ENCODE peak calls at places on chromosomes 4 and X, in five cellular contexts. A, R, H, S and Z are unnamed samples.

GRCh38 chr4:118712872-118713271 is 27.7 kb downstream of the METTL14 start:
- DNase-seq in A (peak; percentile 67), R (no peak), H (no peak), S (no peak), Z (no peak)

GRCh38 chr4:15011166-15011565 is 8.9 kb downstream of the CPEB2 start:
- DNase-seq in A (no peak), R (no peak), H (no peak), S (no peak), Z (no peak)

GRCh38 chr4:181258569-181258968 is 984.6 kb upstream of the TENM3 start:
- DNase-seq in A (no peak), R (no peak), H (no peak), S (no peak), Z (no peak)

GRCh38 chr4:1491630-1492457 is 85.6 kb upstream of the NKX1-1 start:
- DNase-seq in A (no peak), R (no peak), H (no peak), S (peak; percentile 7), Z (no peak)

GRCh38 chrX:129808163-129808828 is 28.5 kb downstream of the SASH3 start:
- DNase-seq in A (no peak), R (no peak), H (no peak), S (no peak), Z (no peak)

GRCh38 chrX:13428055-13428786 is 108.4 kb upstream of the ATXN3L start:
- DNase-seq in A (peak; percentile 72), R (no peak), H (peak; percentile 24), S (no peak), Z (no peak)

GRCh38 chr4:85707591-85707990 is 232.6 kb downstream of the ARHGAP24 start:
- DNase-seq in A (no peak), R (no peak), H (no peak), S (no peak), Z (no peak)

GRCh38 chr4:38601244-38601915 is 62.6 kb upstream of the KLF3 start:
- DNase-seq in A (peak; percentile 63), R (no peak), H (no peak), S (no peak), Z (no peak)

GRCh38 chr4:127788517-127788916 is 6.4 kb downstream of the HSPA4L start:
- DNase-seq in A (no peak), R (no peak), H (no peak), S (no peak), Z (no peak)

GRCh38 chr4:133592106-133592505 is 443.0 kb downstream of the PCDH10 start:
- DNase-seq in A (no peak), R (no peak), H (no peak), S (no peak), Z (no peak)

GRCh38 chrX:68823413-68824151 is 5.2 kb upstream of the EFNB1 start:
- DNase-seq in A (no peak), R (no peak), H (no peak), S (no peak), Z (no peak)

GRCh38 chr4:1596393-1596792 is 87.7 kb downstream of the FAM53A start:
- DNase-seq in A (no peak), R (no peak), H (no peak), S (peak; percentile 1), Z (no peak)

GRCh38 chr4:19776021-19776459 is 475.7 kb upstream of the SLIT2 start:
- DNase-seq in A (peak; percentile 81), R (no peak), H (peak; percentile 17), S (no peak), Z (no peak)

GRCh38 chr4:80219301-80220025 is 22.2 kb downstream of the PRDM8 start:
- DNase-seq in A (peak; percentile 60), R (no peak), H (no peak), S (no peak), Z (no peak)

GRCh38 chr4:149553959-149554520 is 261.6 kb downstream of the IQCM start:
- DNase-seq in A (no peak), R (no peak), H (no peak), S (no peak), Z (no peak)

GRCh38 chr4:53767503-53767902 is 176.2 kb upstream of the LNX1 start:
- DNase-seq in A (no peak), R (no peak), H (no peak), S (no peak), Z (no peak)

GRCh38 chrX:73728518-73729023 is 165.6 kb downstream of the CHIC1 start:
- DNase-seq in A (no peak), R (no peak), H (no peak), S (no peak), Z (no peak)

GRCh38 chrX:73922856-73923429 is 359.9 kb downstream of the CHIC1 start:
- DNase-seq in A (peak; percentile 26), R (no peak), H (no peak), S (no peak), Z (no peak)

GRCh38 chr4:73867783-73868182 is 1.4 kb upstream of the CXCL1 start:
- DNase-seq in A (no peak), R (no peak), H (peak; percentile 32), S (no peak), Z (no peak)

GRCh38 chrX:154401918-154402621 is 3.9 kb downstream of the RPL10 start:
- DNase-seq in A (peak; percentile 33), R (no peak), H (no peak), S (no peak), Z (no peak)

GRCh38 chr4:8478371-8478770 is 37.8 kb downstream of the TRMT44 start:
- DNase-seq in A (no peak), R (no peak), H (no peak), S (no peak), Z (no peak)

GRCh38 chr4:66475596-66475995 is 805.3 kb upstream of the EPHA5 start:
- DNase-seq in A (no peak), R (no peak), H (no peak), S (no peak), Z (no peak)

GRCh38 chr4:149113804-149114430 is 671.7 kb upstream of the NR3C2 start:
- DNase-seq in A (peak; percentile 87), R (no peak), H (no peak), S (no peak), Z (no peak)

GRCh38 chrX:18661273-18661672 is 10.6 kb downstream of the RS1 start:
- DNase-seq in A (no peak), R (no peak), H (no peak), S (no peak), Z (no peak)

GRCh38 chr4:75916091-75916661 is 13.9 kb upstream of the PPEF2 start:
- DNase-seq in A (peak; percentile 89), R (no peak), H (peak; percentile 47), S (no peak), Z (no peak)

GRCh38 chr4:20462426-20463175 is 210.9 kb downstream of the SLIT2 start:
- DNase-seq in A (peak; percentile 30), R (no peak), H (no peak), S (no peak), Z (no peak)

GRCh38 chr4:120070191-120070590 is 3.5 kb upstream of the MAD2L1 start:
- DNase-seq in A (peak; percentile 54), R (no peak), H (no peak), S (no peak), Z (no peak)

GRCh38 chr4:87069037-87069742 is 134.4 kb downstream of the AFF1 start:
- DNase-seq in A (no peak), R (no peak), H (no peak), S (no peak), Z (no peak)

GRCh38 chr4:87073570-87074470 is 139.0 kb downstream of the AFF1 start:
- DNase-seq in A (peak; percentile 62), R (no peak), H (no peak), S (peak; percentile 53), Z (no peak)

GRCh38 chr4:87068591-87069021 is 133.8 kb downstream of the AFF1 start:
- DNase-seq in A (no peak), R (no peak), H (no peak), S (no peak), Z (no peak)

GRCh38 chr4:87073187-87073569 is 138.4 kb downstream of the AFF1 start:
- DNase-seq in A (no peak), R (no peak), H (no peak), S (no peak), Z (no peak)

DNA sequence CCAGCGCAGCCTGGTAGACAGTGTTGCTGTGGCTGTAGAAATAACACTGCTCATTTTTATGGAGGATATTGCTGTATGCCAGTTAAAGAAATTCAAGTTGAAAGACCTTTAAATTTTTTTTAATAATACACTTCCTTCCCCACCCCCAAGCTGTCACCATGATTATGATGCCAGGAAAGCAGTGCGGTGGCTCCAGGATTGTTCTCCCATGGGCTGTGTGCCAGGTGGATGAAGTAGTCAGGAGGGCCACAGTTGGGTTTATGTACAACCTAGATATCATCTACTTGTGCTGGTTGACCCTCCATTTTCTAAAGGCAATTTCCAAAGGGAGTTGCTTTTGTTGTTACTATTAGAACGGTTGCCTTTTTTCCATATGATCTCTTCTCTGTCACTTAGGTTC is 136.6 kb downstream of the AFF1 start:
- DNase-seq in A (no peak), R (no peak), H (no peak), S (peak; percentile 46), Z (no peak)
- H3K4me1 ChIP-seq in A (peaks cover 3% of the 10 kb centered on the region), R (peaks cover 42% of the 10 kb centered on the region), H (peaks cover 33% of the 10 kb centered on the region), S (no peaks in the 10 kb centered on the region), Z (peaks cover 16% of the 10 kb centered on the region)

DNA sequence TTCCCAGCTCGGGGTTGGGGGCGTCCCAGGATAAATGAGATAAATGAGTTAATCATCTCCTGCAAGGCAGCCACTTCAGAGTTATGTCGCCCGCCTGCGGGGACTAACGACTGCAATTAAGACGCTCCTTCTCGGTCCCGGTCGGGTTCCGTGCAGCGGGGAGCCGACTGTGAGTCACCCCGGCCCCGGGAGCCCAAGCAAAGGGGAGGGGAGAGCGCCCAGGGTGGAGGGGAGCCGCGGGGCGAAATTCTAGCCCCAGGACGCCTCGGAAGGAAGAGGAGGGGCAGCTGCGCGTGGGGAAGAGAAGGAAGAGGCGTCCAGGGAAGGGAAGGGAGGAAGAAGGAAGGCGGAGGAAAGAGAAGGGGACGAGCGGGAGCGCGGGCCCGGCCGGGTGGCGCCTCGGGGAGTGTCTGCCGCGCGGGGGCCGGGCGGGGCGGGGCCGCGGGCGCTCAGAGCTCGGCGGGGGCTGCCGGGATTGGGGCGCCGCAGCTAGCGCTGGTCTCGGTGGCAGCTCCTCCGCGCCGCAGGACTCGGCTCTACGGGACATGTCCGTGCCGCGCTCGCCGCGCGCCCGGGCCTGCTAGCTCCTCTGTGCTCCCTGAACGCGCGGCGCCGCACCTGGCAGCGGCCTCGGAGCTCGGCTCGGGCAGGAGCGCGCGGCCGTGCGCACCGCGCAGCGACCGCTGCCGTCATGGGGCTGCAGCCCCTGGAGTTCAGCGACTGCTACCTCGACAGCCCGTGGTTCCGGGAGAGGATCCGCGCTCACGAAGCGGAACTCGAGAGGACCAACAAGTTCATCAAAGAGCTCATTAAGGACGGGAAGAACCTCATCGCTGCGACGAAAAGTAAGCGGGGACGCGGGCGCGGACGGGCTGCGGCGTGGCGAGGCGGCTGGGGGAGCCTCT is at the start of gene ARHGAP10:
- DNase-seq in A (peak; percentile 82), R (peak; percentile 89), H (peak; percentile 57), S (peak; percentile 72), Z (peak; percentile 76)
- TF ChIP-seq POLR2A in A (peak; percentile 73), R (no peak), H (peak; percentile 44), S (peak; percentile 68), Z (peak; percentile 59)

GRCh38 chr4:170497105-170497504 is 407.3 kb upstream of the AADAT start:
- DNase-seq in A (no peak), R (no peak), H (no peak), S (no peak), Z (no peak)
- H3K4me1 ChIP-seq in A (no peaks in the 10 kb centered on the region), R (no peaks in the 10 kb centered on the region), H (no peaks in the 10 kb centered on the region), S (no peaks in the 10 kb centered on the region), Z (no peaks in the 10 kb centered on the region)

DNA sequence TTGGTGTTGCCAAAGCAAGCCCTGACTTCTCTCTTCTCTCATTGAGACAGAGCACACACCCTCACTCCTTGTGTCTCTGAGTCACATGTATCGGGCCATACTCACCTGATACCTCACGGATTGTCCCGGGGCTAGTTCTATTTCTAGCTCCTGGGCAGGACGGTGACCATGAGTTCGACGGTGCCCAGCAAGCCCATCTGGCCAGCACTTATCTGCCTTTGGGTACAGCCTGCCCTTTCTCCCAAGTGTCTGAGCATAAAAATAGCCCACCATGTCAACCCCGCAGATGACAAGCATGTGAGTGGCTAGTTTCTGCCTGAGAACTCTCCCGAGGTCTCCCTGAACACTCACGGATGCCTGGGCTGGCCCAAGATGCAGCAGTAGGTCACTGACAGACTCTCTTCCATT is 158.5 kb downstream of the DHRSX start:
- DNase-seq in A (no peak), R (peak; percentile 74), H (no peak), S (no peak), Z (no peak)
- TF ChIP-seq POLR2A in A (no peak), R (no peak), H (no peak), S (no peak), Z (no peak)